ENCODE peak calls at places on chromosomes 2 and 18, in four cellular contexts. W, O, X and K are unnamed samples.
A peak's percentile ranks its signal among the peaks of the same experiment; 100 is the strongest.

GRCh38 chr2:107448160-107448559 is 378.5 kb upstream of the RGPD4 start:
- DNase-seq in O (no peak), X (no peak), W (no peak), K (no peak)

GRCh38 chr2:241768850-241769249 is 7.8 kb upstream of the GAL3ST2 start:
- DNase-seq in X (no peak), O (no peak), W (no peak), K (no peak)

GRCh38 chr2:69089244-69089643 is 76.3 kb downstream of the ANTXR1 start:
- DNase-seq in O (no peak), X (no peak), W (no peak), K (peak; percentile 39)

GRCh38 chr2:63050186-63050915 is at the start of gene OTX1:
- DNase-seq in W (no peak), X (no peak), O (peak; percentile 94), K (peak; percentile 49)

GRCh38 chr2:110673201-110673600 is 4.7 kb downstream of the BUB1 start:
- DNase-seq in X (no peak), O (no peak), W (no peak), K (no peak)

GRCh38 chr2:70214958-70215357 is 24.1 kb upstream of the C2orf42 start:
- DNase-seq in X (peak; percentile 82), O (no peak), W (no peak), K (peak; percentile 85)

GRCh38 chr2:217552081-217552480 is 450.7 kb downstream of the TNS1 start:
- DNase-seq in O (no peak), W (no peak), X (no peak), K (no peak)

GRCh38 chr2:217906787-217907186 is 96.0 kb downstream of the TNS1 start:
- DNase-seq in W (no peak), X (no peak), O (no peak), K (no peak)

GRCh38 chr2:9030882-9031645 is 27.6 kb upstream of the MBOAT2 start:
- DNase-seq in O (no peak), X (no peak), W (no peak), K (peak; percentile 24)

GRCh38 chr2:61177727-61178549 is 15.9 kb downstream of the C2orf74 start:
- DNase-seq in X (no peak), W (peak; percentile 30), O (no peak), K (peak; percentile 43)

GRCh38 chr2:109523536-109524361 is 90.0 kb downstream of the SEPTIN10 start:
- DNase-seq in O (no peak), X (no peak), W (no peak), K (no peak)

GRCh38 chr2:113692698-113693428 is 63.6 kb downstream of the SLC35F5 start:
- DNase-seq in X (no peak), W (no peak), O (no peak), K (no peak)

GRCh38 chr18:46067431-46068007 is 4.5 kb downstream of the PSTPIP2 start:
- DNase-seq in O (no peak), W (no peak), X (no peak), K (no peak)

GRCh38 chr2:234954551-234954992 is 2.8 kb downstream of the SH3BP4 start:
- DNase-seq in O (peak; percentile 64), W (no peak), X (no peak), K (peak; percentile 34)
- H3K4me3 ChIP-seq in O (peak overlapping the region; percentile 99), W (peak overlapping the region; percentile 95), X (peak overlapping the region; percentile 86), K (peak overlapping the region; percentile 96)

DNA sequence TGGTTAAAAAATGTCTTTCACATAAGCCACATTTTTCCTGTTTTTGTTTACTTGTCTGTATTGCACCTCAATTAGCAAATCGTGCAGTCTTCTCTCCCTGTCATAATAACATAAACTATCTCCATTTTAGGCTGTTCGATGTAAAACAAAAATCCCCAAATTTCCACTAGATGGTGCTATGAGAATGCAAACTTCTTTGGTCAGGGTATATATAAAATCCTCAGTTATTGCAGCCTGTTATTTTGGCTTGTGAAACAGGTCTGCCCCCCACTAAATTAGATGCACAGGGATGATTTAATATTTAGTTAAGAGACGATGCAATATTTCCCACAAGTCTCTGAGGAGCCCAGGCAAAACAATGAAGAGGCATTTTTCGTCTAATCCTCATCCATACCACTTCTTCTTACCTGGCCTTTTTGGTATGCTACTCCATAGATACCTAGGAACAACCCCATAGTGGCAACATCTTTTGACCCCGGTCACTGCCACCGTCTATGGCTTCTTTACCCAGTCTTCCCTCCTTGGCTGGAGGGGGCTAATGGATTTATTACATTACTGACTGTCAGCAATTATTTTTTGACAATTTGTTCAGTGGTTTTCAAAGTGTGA is 117.3 kb upstream of the CWC22 start:
- DNase-seq in O (peak; percentile 55), X (no peak), W (no peak), K (peak; percentile 47)
- TF ChIP-seq CTCF in O (peak; percentile 83), X (peak; percentile 21), W (peak; percentile 62), K (peak; percentile 37)

GRCh38 chr2:131039908-131040660 is 53.2 kb downstream of the FAM168B start:
- DNase-seq in O (no peak), W (no peak), X (no peak), K (peak; percentile 70)
- H3K4me3 ChIP-seq in O (no peak overlapping the region), W (peak overlapping the region; percentile 50), X (no peak overlapping the region), K (no peak overlapping the region)

DNA sequence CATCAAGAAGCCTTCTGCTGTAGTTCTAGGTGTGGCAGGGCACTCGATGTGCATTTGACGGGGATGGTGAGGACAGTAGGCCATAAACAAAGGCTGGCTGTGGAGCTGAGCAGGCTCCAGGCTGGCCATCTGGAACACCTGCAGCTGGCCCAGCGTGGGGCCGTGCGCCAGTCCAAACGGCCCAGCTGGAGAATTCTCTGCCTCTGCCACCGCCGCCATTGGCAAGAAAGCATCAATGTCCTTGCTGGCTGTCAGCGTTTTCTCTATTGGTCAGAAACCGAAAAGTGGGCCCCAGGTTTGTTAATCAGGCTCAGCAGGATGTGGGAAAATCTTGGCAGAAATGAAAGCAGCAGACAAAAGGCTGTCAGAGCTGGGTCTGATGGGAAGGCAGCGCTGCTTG is 24.0 kb upstream of the CTIF start:
- DNase-seq in O (peak; percentile 13), W (no peak), X (no peak), K (no peak)
- TF ChIP-seq CTCF in O (no peak), W (no peak), X (no peak), K (no peak)

DNA sequence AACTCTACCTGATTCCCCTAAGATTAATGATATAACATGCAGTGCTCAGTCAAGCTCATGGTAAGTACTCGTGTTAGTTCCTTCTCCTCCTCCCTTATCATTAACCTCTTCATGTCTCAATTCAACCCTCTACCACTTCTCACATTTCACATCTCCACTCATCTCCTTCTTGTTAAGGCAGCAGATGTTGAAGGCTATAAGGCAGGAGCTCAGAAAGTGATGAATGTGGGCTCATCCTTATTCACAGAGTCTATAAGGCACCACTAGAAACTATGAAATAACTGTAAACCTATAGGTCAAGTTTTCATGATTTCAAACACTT is 56.0 kb downstream of the CLHC1 start:
- DNase-seq in X (no peak), O (no peak), W (no peak), K (no peak)
- H3K4me3 ChIP-seq in X (no peak overlapping the region), O (no peak overlapping the region), W (no peak overlapping the region), K (no peak overlapping the region)